ENCODE peak calls at places on chromosomes 6 and 20, in nine cellular contexts. K, X, H, E, Y, P, L, I and T are unnamed samples.

GRCh38 chr6:32370510-32370909 is 1.2 kb downstream of the TSBP1 start:
- DNase-seq in L (no peak), X (no peak), K (no peak), I (peak), H (no peak), E (no peak), P (no peak), Y (no peak), T (no peak)

GRCh38 chr6:33790910-33791309 is 2.0 kb upstream of the LEMD2 start:
- DNase-seq in P (no peak), L (no peak), H (no peak), I (no peak), E (no peak), K (no peak), Y (no peak), X (no peak), T (no peak)

GRCh38 chr6:113364781-113365545 is 492.2 kb upstream of the MARCKS start:
- DNase-seq in I (peak), L (no peak), Y (no peak), H (no peak), X (no peak), P (no peak), E (no peak), K (no peak), T (no peak)

GRCh38 chr20:4750381-4750780 is 28.7 kb downstream of the PRND start:
- DNase-seq in L (no peak), K (no peak), E (no peak), P (no peak), H (no peak), X (no peak), Y (no peak), I (no peak), T (no peak)

GRCh38 chr20:4720121-4720976 is 1.4 kb upstream of the PRND start:
- DNase-seq in Y (no peak), P (peak), H (peak), K (peak), E (peak), L (peak), I (peak), X (peak), T (peak)

GRCh38 chr6:106527979-106528378 is 101.3 kb downstream of the RTN4IP1 start:
- DNase-seq in E (no peak), L (no peak), Y (peak), I (peak), H (no peak), K (no peak), X (no peak), P (no peak), T (no peak)

GRCh38 chr20:48750941-48751620 is 76.7 kb downstream of the PREX1 start:
- DNase-seq in E (peak), X (peak), H (peak), P (peak), L (peak), Y (no peak), K (no peak), I (no peak), T (peak)

GRCh38 chr6:154167163-154167562 is 128.1 kb downstream of the OPRM1 start:
- DNase-seq in L (peak), Y (no peak), I (no peak), P (no peak), K (no peak), E (no peak), X (no peak), H (no peak), T (no peak)

GRCh38 chr6:130843575-130844320 is 16.5 kb downstream of the SMLR1 start:
- DNase-seq in X (no peak), L (no peak), K (no peak), E (no peak), I (peak), P (no peak), H (no peak), Y (no peak), T (no peak)

GRCh38 chr6:2498224-2498623 is 252.5 kb downstream of the MYLK4 start:
- DNase-seq in E (no peak), X (no peak), H (peak), Y (peak), K (no peak), L (no peak), P (no peak), I (no peak), T (no peak)

GRCh38 chr6:32615885-32616532 is 21.2 kb upstream of the HLA-DQA1 start:
- DNase-seq in E (no peak), X (no peak), L (no peak), I (no peak), K (no peak), H (no peak), Y (no peak), P (no peak), T (no peak)

GRCh38 chr6:22418714-22419113 is 121.9 kb upstream of the PRL start:
- DNase-seq in L (no peak), Y (no peak), P (no peak), E (no peak), X (no peak), K (no peak), H (no peak), I (no peak), T (no peak)

GRCh38 chr20:42649716-42650115 is 540.0 kb downstream of the PTPRT start:
- DNase-seq in X (no peak), P (no peak), E (no peak), I (no peak), L (no peak), Y (no peak), K (no peak), H (no peak), T (no peak)

GRCh38 chr6:158083687-158084325 is 84.3 kb downstream of the SERAC1 start:
- DNase-seq in K (no peak), E (no peak), P (no peak), L (no peak), H (no peak), X (no peak), Y (no peak), I (no peak), T (no peak)

GRCh38 chr6:15253107-15254073 is 7.5 kb downstream of the JARID2 start:
- DNase-seq in K (no peak), E (no peak), Y (no peak), I (no peak), P (no peak), X (no peak), L (no peak), H (peak), T (no peak)

GRCh38 chr20:41089555-41089954 is 47.8 kb upstream of the PLCG1 start:
- DNase-seq in P (no peak), K (no peak), H (no peak), E (no peak), I (no peak), X (no peak), L (no peak), Y (no peak), T (no peak)

GRCh38 chr20:36264426-36265246 is 28.4 kb downstream of the AAR2 start:
- DNase-seq in K (no peak), I (no peak), X (no peak), E (no peak), Y (no peak), P (no peak), L (no peak), H (no peak), T (no peak)

GRCh38 chr6:135537782-135538301 is 40.3 kb upstream of the AHI1 start:
- DNase-seq in K (no peak), Y (peak), I (peak), L (no peak), P (peak), E (no peak), X (no peak), H (no peak), T (no peak)

GRCh38 chr6:2504495-2505064 is 246.1 kb downstream of the MYLK4 start:
- DNase-seq in K (no peak), E (no peak), L (no peak), X (no peak), I (no peak), P (no peak), H (no peak), Y (no peak), T (no peak)

GRCh38 chr20:57882451-57883161 is 172.8 kb upstream of the PMEPA1 start:
- DNase-seq in H (no peak), X (no peak), E (no peak), K (no peak), Y (no peak), L (no peak), P (no peak), I (no peak), T (no peak)

GRCh38 chr6:147441751-147442150 is 66.7 kb upstream of the SAMD5 start:
- DNase-seq in X (no peak), Y (no peak), L (no peak), P (no peak), E (no peak), I (no peak), K (no peak), H (no peak), T (no peak)

GRCh38 chr6:14046476-14047068 is 71.0 kb upstream of the CD83 start:
- DNase-seq in E (peak), H (peak), L (peak), X (no peak), Y (no peak), K (no peak), P (peak), I (peak), T (peak)

GRCh38 chr6:10791673-10792072 is 44.1 kb downstream of the TMEM14B start:
- DNase-seq in K (no peak), X (no peak), I (no peak), Y (no peak), P (no peak), E (no peak), L (no peak), H (no peak), T (no peak)